ENCODE peak calls at places on chromosomes 16 and 17, in six cellular contexts. One of them, this sample, is unnamed.

GRCh38 chr17:71966459-71967313 is 154.1 kb upstream of the SOX9 start:
- DNase-seq in CD4-positive, alpha-beta memory T cell: no peak
- DNase-seq in tibial nerve: no peak
- DNase-seq in OCI-LY7: no peak
- DNase-seq in HAP-1: no peak
- DNase-seq in PC-9: no peak
- DNase-seq in this sample: no peak

GRCh38 chr17:39194985-39195524 is 2.4 kb downstream of the CACNB1 start:
- DNase-seq in CD4-positive, alpha-beta memory T cell: peak; percentile 29
- DNase-seq in tibial nerve: no peak
- DNase-seq in OCI-LY7: no peak
- DNase-seq in HAP-1: no peak
- DNase-seq in PC-9: no peak
- DNase-seq in this sample: no peak

GRCh38 chr17:72588961-72589360 is 468.1 kb downstream of the SOX9 start:
- DNase-seq in CD4-positive, alpha-beta memory T cell: peak; percentile 62
- DNase-seq in tibial nerve: no peak
- DNase-seq in OCI-LY7: no peak
- DNase-seq in HAP-1: no peak
- DNase-seq in PC-9: peak; percentile 97
- DNase-seq in this sample: no peak

GRCh38 chr16:20191566-20191965 is 117.9 kb upstream of the GPR139 start:
- DNase-seq in CD4-positive, alpha-beta memory T cell: no peak
- DNase-seq in tibial nerve: no peak
- DNase-seq in OCI-LY7: no peak
- DNase-seq in HAP-1: no peak
- DNase-seq in PC-9: no peak
- DNase-seq in this sample: no peak

GRCh38 chr17:77924757-77925336 is 33.7 kb upstream of the TNRC6C start:
- DNase-seq in CD4-positive, alpha-beta memory T cell: no peak
- DNase-seq in tibial nerve: peak; percentile 67
- DNase-seq in OCI-LY7: no peak
- DNase-seq in HAP-1: no peak
- DNase-seq in PC-9: no peak
- DNase-seq in this sample: no peak

GRCh38 chr17:45228121-45228941 is 6.6 kb downstream of the FMNL1 start:
- DNase-seq in CD4-positive, alpha-beta memory T cell: peak; percentile 73
- DNase-seq in tibial nerve: no peak
- DNase-seq in OCI-LY7: peak; percentile 62
- DNase-seq in HAP-1: no peak
- DNase-seq in PC-9: no peak
- DNase-seq in this sample: no peak

GRCh38 chr17:45143767-45144198 is 4.5 kb upstream of the HEXIM1 start:
- DNase-seq in CD4-positive, alpha-beta memory T cell: no peak
- DNase-seq in tibial nerve: peak; percentile 88
- DNase-seq in OCI-LY7: no peak
- DNase-seq in HAP-1: no peak
- DNase-seq in PC-9: no peak
- DNase-seq in this sample: no peak

GRCh38 chr17:67260051-67260987 is 15.3 kb upstream of the HELZ start:
- DNase-seq in CD4-positive, alpha-beta memory T cell: no peak
- DNase-seq in tibial nerve: no peak
- DNase-seq in OCI-LY7: no peak
- DNase-seq in HAP-1: peak; percentile 86
- DNase-seq in PC-9: no peak
- DNase-seq in this sample: no peak

GRCh38 chr17:18158022-18158600 is 25.5 kb upstream of the ALKBH5 start:
- DNase-seq in CD4-positive, alpha-beta memory T cell: peak; percentile 95
- DNase-seq in tibial nerve: peak; percentile 86
- DNase-seq in OCI-LY7: peak; percentile 92
- DNase-seq in HAP-1: no peak
- DNase-seq in PC-9: peak; percentile 69
- DNase-seq in this sample: peak; percentile 89

GRCh38 chr17:185445-186138 is 4.1 kb upstream of the DOC2B start:
- DNase-seq in CD4-positive, alpha-beta memory T cell: no peak
- DNase-seq in tibial nerve: no peak
- DNase-seq in OCI-LY7: no peak
- DNase-seq in HAP-1: no peak
- DNase-seq in PC-9: no peak
- DNase-seq in this sample: no peak

GRCh38 chr17:72343911-72344310 is 223.1 kb downstream of the SOX9 start:
- DNase-seq in CD4-positive, alpha-beta memory T cell: no peak
- DNase-seq in tibial nerve: no peak
- DNase-seq in OCI-LY7: no peak
- DNase-seq in HAP-1: no peak
- DNase-seq in PC-9: no peak
- DNase-seq in this sample: no peak

GRCh38 chr16:66515543-66516171 is 34.3 kb downstream of the TK2 start:
- DNase-seq in CD4-positive, alpha-beta memory T cell: no peak
- DNase-seq in tibial nerve: no peak
- DNase-seq in OCI-LY7: peak; percentile 35
- DNase-seq in HAP-1: no peak
- DNase-seq in PC-9: no peak
- DNase-seq in this sample: no peak

GRCh38 chr17:30341703-30342102 is 7.8 kb upstream of the TMIGD1 start:
- DNase-seq in CD4-positive, alpha-beta memory T cell: no peak
- DNase-seq in tibial nerve: no peak
- DNase-seq in OCI-LY7: no peak
- DNase-seq in HAP-1: no peak
- DNase-seq in PC-9: no peak
- DNase-seq in this sample: no peak

GRCh38 chr17:30366536-30366935 is 12.2 kb upstream of the CPD start:
- DNase-seq in CD4-positive, alpha-beta memory T cell: no peak
- DNase-seq in tibial nerve: no peak
- DNase-seq in OCI-LY7: no peak
- DNase-seq in HAP-1: no peak
- DNase-seq in PC-9: no peak
- DNase-seq in this sample: no peak

GRCh38 chr17:65332375-65332774 is 195.2 kb downstream of the RGS9 start:
- DNase-seq in CD4-positive, alpha-beta memory T cell: no peak
- DNase-seq in tibial nerve: no peak
- DNase-seq in OCI-LY7: no peak
- DNase-seq in HAP-1: no peak
- DNase-seq in PC-9: peak; percentile 71
- DNase-seq in this sample: no peak

GRCh38 chr17:31111183-31111582 is 16.4 kb downstream of the NF1 start:
- DNase-seq in CD4-positive, alpha-beta memory T cell: no peak
- DNase-seq in tibial nerve: no peak
- DNase-seq in OCI-LY7: no peak
- DNase-seq in HAP-1: peak; percentile 60
- DNase-seq in PC-9: no peak
- DNase-seq in this sample: no peak

GRCh38 chr16:86585821-86586611 is 7.7 kb downstream of the FOXL1 start:
- DNase-seq in CD4-positive, alpha-beta memory T cell: no peak
- DNase-seq in tibial nerve: no peak
- DNase-seq in OCI-LY7: no peak
- DNase-seq in HAP-1: no peak
- DNase-seq in PC-9: no peak
- DNase-seq in this sample: no peak

GRCh38 chr16:49382916-49383315 is 9.3 kb downstream of the C16orf78 start:
- DNase-seq in CD4-positive, alpha-beta memory T cell: no peak
- DNase-seq in tibial nerve: no peak
- DNase-seq in OCI-LY7: peak; percentile 54
- DNase-seq in HAP-1: no peak
- DNase-seq in PC-9: no peak
- DNase-seq in this sample: no peak

GRCh38 chr17:13323990-13324389 is 277.7 kb downstream of the HS3ST3A1 start:
- DNase-seq in CD4-positive, alpha-beta memory T cell: no peak
- DNase-seq in tibial nerve: no peak
- DNase-seq in OCI-LY7: no peak
- DNase-seq in HAP-1: no peak
- DNase-seq in PC-9: no peak
- DNase-seq in this sample: no peak

GRCh38 chr16:86611517-86611840 is 33.1 kb downstream of the FOXL1 start:
- DNase-seq in CD4-positive, alpha-beta memory T cell: no peak
- DNase-seq in tibial nerve: no peak
- DNase-seq in OCI-LY7: no peak
- DNase-seq in HAP-1: no peak
- DNase-seq in PC-9: no peak
- DNase-seq in this sample: no peak

GRCh38 chr16:64773184-64773583 is 348.7 kb downstream of the CDH11 start:
- DNase-seq in CD4-positive, alpha-beta memory T cell: no peak
- DNase-seq in tibial nerve: no peak
- DNase-seq in OCI-LY7: no peak
- DNase-seq in HAP-1: no peak
- DNase-seq in PC-9: no peak
- DNase-seq in this sample: no peak

GRCh38 chr17:9434502-9435113 is 141.0 kb downstream of the STX8 start:
- DNase-seq in CD4-positive, alpha-beta memory T cell: no peak
- DNase-seq in tibial nerve: no peak
- DNase-seq in OCI-LY7: no peak
- DNase-seq in HAP-1: no peak
- DNase-seq in PC-9: no peak
- DNase-seq in this sample: no peak

GRCh38 chr16:10767127-10767526 is 23.5 kb downstream of the NUBP1 start:
- DNase-seq in CD4-positive, alpha-beta memory T cell: no peak
- DNase-seq in tibial nerve: no peak
- DNase-seq in OCI-LY7: no peak
- DNase-seq in HAP-1: no peak
- DNase-seq in PC-9: no peak
- DNase-seq in this sample: no peak

GRCh38 chr16:56190903-56191806 is at the start of gene GNAO1:
- DNase-seq in CD4-positive, alpha-beta memory T cell: peak; percentile 62
- DNase-seq in tibial nerve: peak; percentile 37
- DNase-seq in OCI-LY7: no peak
- DNase-seq in HAP-1: peak; percentile 71
- DNase-seq in PC-9: peak; percentile 43
- DNase-seq in this sample: peak; percentile 72

GRCh38 chr17:40605301-40605700 is 40.0 kb upstream of the CCR7 start:
- DNase-seq in CD4-positive, alpha-beta memory T cell: peak; percentile 80
- DNase-seq in tibial nerve: no peak
- DNase-seq in OCI-LY7: no peak
- DNase-seq in HAP-1: no peak
- DNase-seq in PC-9: no peak
- DNase-seq in this sample: peak; percentile 35

GRCh38 chr17:32482568-32483320 is 4.0 kb upstream of the CDK5R1 start:
- DNase-seq in CD4-positive, alpha-beta memory T cell: no peak
- DNase-seq in tibial nerve: no peak
- DNase-seq in OCI-LY7: peak; percentile 63
- DNase-seq in HAP-1: no peak
- DNase-seq in PC-9: no peak
- DNase-seq in this sample: no peak

GRCh38 chr16:85641305-85641704 is 28.2 kb downstream of the GSE1 start:
- DNase-seq in CD4-positive, alpha-beta memory T cell: no peak
- DNase-seq in tibial nerve: no peak
- DNase-seq in OCI-LY7: no peak
- DNase-seq in HAP-1: no peak
- DNase-seq in PC-9: no peak
- DNase-seq in this sample: no peak

GRCh38 chr16:70253291-70254094 is 1.8 kb upstream of the EXOSC6 start:
- DNase-seq in CD4-positive, alpha-beta memory T cell: no peak
- DNase-seq in tibial nerve: no peak
- DNase-seq in OCI-LY7: peak; percentile 50
- DNase-seq in HAP-1: no peak
- DNase-seq in PC-9: no peak
- DNase-seq in this sample: no peak

GRCh38 chr17:83057793-83058477 is 21.5 kb upstream of the METRNL start:
- DNase-seq in CD4-positive, alpha-beta memory T cell: no peak
- DNase-seq in tibial nerve: peak; percentile 9
- DNase-seq in OCI-LY7: no peak
- DNase-seq in HAP-1: no peak
- DNase-seq in PC-9: no peak
- DNase-seq in this sample: no peak

GRCh38 chr16:71474864-71475263 is 12.8 kb upstream of the ZNF23 start:
- DNase-seq in CD4-positive, alpha-beta memory T cell: no peak
- DNase-seq in tibial nerve: no peak
- DNase-seq in OCI-LY7: no peak
- DNase-seq in HAP-1: no peak
- DNase-seq in PC-9: peak; percentile 66
- DNase-seq in this sample: no peak

GRCh38 chr17:42853968-42854790 is 3.2 kb downstream of the AOC3 start:
- DNase-seq in CD4-positive, alpha-beta memory T cell: no peak
- DNase-seq in tibial nerve: no peak
- DNase-seq in OCI-LY7: no peak
- DNase-seq in HAP-1: no peak
- DNase-seq in PC-9: no peak
- DNase-seq in this sample: no peak

GRCh38 chr17:2863204-2863603 is 67.0 kb downstream of the RAP1GAP2 start:
- DNase-seq in CD4-positive, alpha-beta memory T cell: no peak
- DNase-seq in tibial nerve: no peak
- DNase-seq in OCI-LY7: no peak
- DNase-seq in HAP-1: no peak
- DNase-seq in PC-9: no peak
- DNase-seq in this sample: no peak

GRCh38 chr17:79100405-79100804 is 25.8 kb downstream of the ENGASE start:
- DNase-seq in CD4-positive, alpha-beta memory T cell: peak; percentile 6
- DNase-seq in tibial nerve: no peak
- DNase-seq in OCI-LY7: no peak
- DNase-seq in HAP-1: no peak
- DNase-seq in PC-9: no peak
- DNase-seq in this sample: no peak
- H3K9me3 ChIP-seq in CD4-positive, alpha-beta memory T cell: no peaks in the 10 kb centered on the region
- H3K9me3 ChIP-seq in tibial nerve: no peaks in the 10 kb centered on the region
- H3K9me3 ChIP-seq in OCI-LY7: no peaks in the 10 kb centered on the region
- H3K9me3 ChIP-seq in HAP-1: no peaks in the 10 kb centered on the region
- H3K9me3 ChIP-seq in PC-9: no peaks in the 10 kb centered on the region
- H3K9me3 ChIP-seq in this sample: no peaks in the 10 kb centered on the region

GRCh38 chr16:3311496-3311895 is 6.2 kb downstream of the ZNF75A start:
- DNase-seq in CD4-positive, alpha-beta memory T cell: no peak
- DNase-seq in tibial nerve: no peak
- DNase-seq in OCI-LY7: no peak
- DNase-seq in HAP-1: no peak
- DNase-seq in PC-9: no peak
- DNase-seq in this sample: no peak
- H3K9me3 ChIP-seq in CD4-positive, alpha-beta memory T cell: peaks cover 13% of the 10 kb centered on the region
- H3K9me3 ChIP-seq in tibial nerve: no peaks in the 10 kb centered on the region
- H3K9me3 ChIP-seq in OCI-LY7: no peaks in the 10 kb centered on the region
- H3K9me3 ChIP-seq in HAP-1: peaks cover 3% of the 10 kb centered on the region
- H3K9me3 ChIP-seq in PC-9: peaks cover 63% of the 10 kb centered on the region
- H3K9me3 ChIP-seq in this sample: peaks cover 41% of the 10 kb centered on the region

GRCh38 chr17:5184284-5184683 is 7.4 kb downstream of the ZNF594 start:
- DNase-seq in CD4-positive, alpha-beta memory T cell: no peak
- DNase-seq in tibial nerve: no peak
- DNase-seq in OCI-LY7: no peak
- DNase-seq in HAP-1: no peak
- DNase-seq in PC-9: no peak
- DNase-seq in this sample: no peak
- H3K9me3 ChIP-seq in CD4-positive, alpha-beta memory T cell: peaks cover 35% of the 10 kb centered on the region
- H3K9me3 ChIP-seq in tibial nerve: peaks cover 15% of the 10 kb centered on the region
- H3K9me3 ChIP-seq in OCI-LY7: peaks cover 56% of the 10 kb centered on the region
- H3K9me3 ChIP-seq in HAP-1: peaks cover 65% of the 10 kb centered on the region
- H3K9me3 ChIP-seq in PC-9: peaks cover 76% of the 10 kb centered on the region
- H3K9me3 ChIP-seq in this sample: peaks cover 35% of the 10 kb centered on the region

DNA sequence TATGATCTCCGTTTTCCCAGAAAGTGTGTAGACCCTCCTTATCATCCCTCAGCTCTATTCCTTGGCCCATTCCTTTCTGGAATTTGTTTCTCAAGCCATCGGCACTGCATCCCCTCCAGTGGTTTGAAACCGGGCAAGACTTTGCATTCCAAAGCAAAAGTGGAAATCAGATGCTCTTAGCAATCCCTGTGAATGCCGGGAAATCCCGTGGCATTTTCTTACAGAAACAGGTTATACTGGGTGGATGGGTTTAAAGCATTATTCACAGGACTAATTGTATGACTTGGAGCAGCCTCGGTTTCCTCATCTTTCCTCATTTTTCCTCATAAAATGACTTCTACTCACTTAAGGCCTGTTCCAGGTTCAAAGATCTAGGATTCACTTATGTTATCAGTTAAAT is 52.0 kb downstream of the MAP2K6 start:
- DNase-seq in CD4-positive, alpha-beta memory T cell: no peak
- DNase-seq in tibial nerve: no peak
- DNase-seq in OCI-LY7: no peak
- DNase-seq in HAP-1: no peak
- DNase-seq in PC-9: peak; percentile 53
- DNase-seq in this sample: no peak
- H3K9me3 ChIP-seq in CD4-positive, alpha-beta memory T cell: no peaks in the 10 kb centered on the region
- H3K9me3 ChIP-seq in tibial nerve: no peaks in the 10 kb centered on the region
- H3K9me3 ChIP-seq in OCI-LY7: no peaks in the 10 kb centered on the region
- H3K9me3 ChIP-seq in HAP-1: no peaks in the 10 kb centered on the region
- H3K9me3 ChIP-seq in PC-9: no peaks in the 10 kb centered on the region
- H3K9me3 ChIP-seq in this sample: no peaks in the 10 kb centered on the region